ENCODE peak calls at places on chromosomes 12 and 14, in seven cellular contexts. C, R, W, Y, Q, A and X are unnamed samples. For H3K4me1, the result is how much of the 10 kb centered on the place peaks cover.

GRCh38 chr12:96000858-96001257 is 4.7 kb upstream of the HAL start:
- DNase-seq in W (no peak), Q (no peak), Y (no peak), A (no peak), C (no peak), R (no peak), X (no peak)

GRCh38 chr14:71488703-71489141 is 443.5 kb upstream of the RGS6 start:
- DNase-seq in Y (no peak), R (no peak), W (no peak), C (no peak), Q (no peak), A (no peak), X (no peak)

GRCh38 chr12:115203661-115204060 is 519.7 kb upstream of the TBX3 start:
- DNase-seq in C (no peak), A (no peak), R (no peak), Q (no peak), Y (no peak), W (no peak), X (no peak)

GRCh38 chr14:64856528-64857445 is 22.9 kb downstream of the SPTB start:
- DNase-seq in W (no peak), Y (no peak), A (no peak), R (no peak), Q (no peak), C (no peak), X (no peak)

GRCh38 chr12:74889563-74890236 is 319.9 kb downstream of the KCNC2 start:
- DNase-seq in Y (no peak), A (no peak), C (no peak), R (no peak), Q (no peak), W (no peak), X (no peak)

GRCh38 chr12:47717443-47718193 is 7.7 kb downstream of the ENDOU start:
- DNase-seq in Q (peak), Y (no peak), A (peak), C (peak), W (peak), R (peak), X (peak)

GRCh38 chr12:103455020-103455763 is 40.6 kb downstream of the C12orf42 start:
- DNase-seq in C (no peak), R (no peak), W (no peak), A (no peak), Y (no peak), Q (no peak), X (no peak)

GRCh38 chr12:102512523-102512922 is 32.2 kb upstream of the IGF1 start:
- DNase-seq in C (no peak), Q (no peak), W (no peak), R (no peak), Y (no peak), A (no peak), X (no peak)

GRCh38 chr12:52147367-52147972 is 44.3 kb downstream of the KRT80 start:
- DNase-seq in R (peak), A (peak), C (peak), Y (no peak), W (peak), Q (peak), X (peak)

GRCh38 chr14:86838363-86838762 is 1154.6 kb downstream of the GALC start:
- DNase-seq in R (no peak), C (no peak), Q (no peak), W (no peak), A (no peak), Y (no peak), X (no peak)

GRCh38 chr14:68643673-68644072 is 149.2 kb downstream of the ZFP36L1 start:
- DNase-seq in C (no peak), R (no peak), Y (no peak), W (peak), Q (peak), A (no peak), X (peak)

GRCh38 chr12:96249196-96250118 is 55.3 kb downstream of the ELK3 start:
- DNase-seq in Q (no peak), C (no peak), W (no peak), A (no peak), R (peak), Y (no peak), X (no peak)

GRCh38 chr14:55151601-55152000 is 22.5 kb downstream of the LGALS3 start:
- DNase-seq in C (no peak), Y (no peak), A (no peak), Q (no peak), W (no peak), R (no peak), X (no peak)

GRCh38 chr12:57889541-57889989 is 43.0 kb upstream of the CTDSP2 start:
- DNase-seq in Q (peak), C (peak), A (no peak), W (no peak), R (peak), Y (no peak), X (peak)

GRCh38 chr14:102708494-102708893 is 68.8 kb upstream of the TRAF3 start:
- DNase-seq in C (no peak), Q (no peak), R (no peak), Y (peak), W (no peak), A (no peak), X (no peak)

GRCh38 chr14:67285876-67286452 is 44.7 kb downstream of the PALS1 start:
- DNase-seq in C (no peak), Y (no peak), Q (no peak), A (peak), R (no peak), W (no peak), X (no peak)

GRCh38 chr12:71846322-71846940 is 6.9 kb downstream of the TBC1D15 start:
- DNase-seq in W (no peak), Y (no peak), A (peak), R (no peak), Q (no peak), C (no peak), X (no peak)

GRCh38 chr12:14153803-14154202 is 172.4 kb upstream of the GRIN2B start:
- DNase-seq in Q (no peak), C (no peak), R (no peak), A (no peak), W (no peak), Y (peak), X (no peak)

GRCh38 chr12:6915023-6915788 is 826 bp downstream of the ENO2 start:
- DNase-seq in C (no peak), W (no peak), Q (no peak), R (no peak), Y (no peak), A (no peak), X (no peak)

GRCh38 chr14:105400016-105400415 is 1.7 kb downstream of the TEX22 start:
- DNase-seq in W (no peak), A (no peak), C (no peak), Y (no peak), R (no peak), Q (no peak), X (no peak)

GRCh38 chr12:84689638-84690037 is 223.0 kb downstream of the SLC6A15 start:
- DNase-seq in Q (no peak), A (no peak), R (no peak), W (no peak), C (no peak), Y (no peak), X (no peak)

GRCh38 chr14:67940894-67941455 is 121.4 kb downstream of the RAD51B start:
- DNase-seq in W (peak), A (no peak), C (no peak), Q (no peak), Y (no peak), R (no peak), X (no peak)

GRCh38 chr12:132244724-132245295 is 84.6 kb downstream of the GALNT9 start:
- DNase-seq in Q (peak), C (no peak), Y (no peak), A (no peak), R (no peak), W (no peak), X (no peak)

GRCh38 chr12:105706321-105706972 is 376.0 kb downstream of the C12orf75 start:
- DNase-seq in A (no peak), W (no peak), Y (no peak), Q (no peak), R (peak), C (no peak), X (peak)

GRCh38 chr12:56983386-56983785 is 23.0 kb downstream of the ZBTB39 start:
- DNase-seq in R (no peak), Y (no peak), A (no peak), Q (no peak), C (no peak), W (no peak), X (no peak)

GRCh38 chr14:104321151-104322130 is 183.1 kb downstream of the KIF26A start:
- DNase-seq in R (no peak), Q (no peak), C (no peak), W (no peak), A (no peak), Y (no peak), X (peak)

GRCh38 chr12:29149691-29150382 is 759 bp downstream of the FAR2 start:
- DNase-seq in W (no peak), R (no peak), A (no peak), C (no peak), Y (no peak), Q (no peak), X (no peak)

GRCh38 chr12:20194171-20194570 is 174.2 kb upstream of the PDE3A start:
- DNase-seq in C (no peak), R (no peak), A (no peak), Y (no peak), W (no peak), Q (no peak), X (no peak)

GRCh38 chr12:127293507-127294310 is 973.3 kb upstream of the TMEM132C start:
- DNase-seq in W (no peak), C (no peak), R (peak), A (no peak), Y (no peak), Q (peak), X (no peak)

GRCh38 chr12:70365648-70366518 is at the start of gene KCNMB4:
- DNase-seq in R (peak), C (no peak), Y (peak), A (peak), Q (peak), W (peak), X (no peak)

GRCh38 chr12:118455327-118455726 is 79.0 kb downstream of the SUDS3 start:
- DNase-seq in C (no peak), W (no peak), R (no peak), Y (no peak), Q (no peak), A (no peak), X (no peak)

GRCh38 chr12:128911861-128912260 is 58.6 kb downstream of the GLT1D1 start:
- DNase-seq in C (no peak), Y (no peak), Q (no peak), R (no peak), A (no peak), W (no peak), X (no peak)

DNA sequence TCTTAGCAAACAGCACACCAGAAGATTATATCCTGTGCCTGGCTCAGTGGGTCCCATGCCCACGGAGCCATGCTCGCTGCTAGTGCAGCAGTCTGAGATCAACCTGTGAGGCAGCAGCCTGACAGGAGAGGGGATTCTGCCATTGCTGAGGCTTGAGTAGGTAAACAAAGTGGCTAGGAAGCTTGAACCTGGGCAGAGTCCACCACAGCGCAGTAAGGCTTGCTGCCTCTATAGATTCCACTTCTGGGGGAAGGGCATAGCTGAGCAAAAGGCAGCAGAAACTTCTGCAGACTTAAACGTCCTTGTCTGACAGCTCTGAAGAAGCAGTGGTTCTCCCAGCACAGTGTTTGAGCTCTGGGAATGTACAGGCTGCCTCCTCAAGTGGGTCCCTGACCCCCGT is 210.3 kb downstream of the RMST start:
- DNase-seq in C (no peak), W (no peak), Q (no peak), R (no peak), A (peak), Y (no peak), X (no peak)
- H3K4me1 ChIP-seq in C (under half), W (under half), Q (under half), R (under half), A (under half), Y (under half), X (under half)

DNA sequence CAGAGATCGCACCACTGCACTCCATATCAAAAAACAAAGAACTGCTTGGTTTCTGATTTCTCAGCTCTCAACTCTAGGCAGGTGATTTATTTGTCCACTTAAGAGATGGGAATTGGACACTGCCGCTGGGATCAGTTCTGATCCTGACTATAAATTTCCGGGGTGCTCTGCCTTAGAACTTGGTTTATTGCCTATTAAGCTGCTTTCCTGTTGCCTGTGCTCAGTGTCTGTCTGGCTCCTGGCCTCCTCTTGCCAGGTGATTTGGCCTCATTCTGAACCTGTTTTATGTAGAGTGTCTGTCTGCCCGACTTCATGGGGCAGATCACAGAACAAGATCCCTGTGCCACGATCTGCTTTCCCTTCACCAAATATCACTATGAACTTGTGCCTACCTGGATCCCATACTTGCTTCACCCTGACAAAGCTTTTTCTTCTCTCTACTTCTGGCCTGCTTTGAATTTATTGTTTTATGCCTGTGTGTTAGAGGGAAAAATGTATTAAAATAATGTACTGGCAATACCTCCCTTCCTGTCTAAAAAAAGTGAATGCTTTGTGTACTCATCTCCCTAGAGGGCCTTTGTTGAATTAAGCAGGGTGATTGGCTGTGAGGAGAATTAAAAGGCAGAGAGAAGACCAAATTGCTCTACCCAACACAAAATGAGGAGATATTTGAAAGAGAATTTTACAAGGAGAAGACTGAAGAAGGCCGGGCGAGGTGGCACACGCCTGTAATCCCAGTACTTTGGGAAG is 27.6 kb downstream of the CDKN1B start:
- DNase-seq in Q (no peak), W (no peak), A (no peak), Y (no peak), R (no peak), C (no peak), X (no peak)
- H3K4me3 ChIP-seq in Q (no peak), W (no peak), A (no peak), Y (no peak), R (no peak), C (no peak), X (no peak)

GRCh38 chr12:113818278-113818677 is 147.8 kb downstream of the RBM19 start:
- DNase-seq in C (no peak), Q (no peak), R (no peak), Y (no peak), A (no peak), W (no peak), X (no peak)
- TF ChIP-seq CTCF in C (no peak), Q (no peak), R (no peak), Y (no peak), A (no peak), W (no peak), X (no peak)

GRCh38 chr14:69906201-69906600 is 27.0 kb downstream of the SMOC1 start:
- DNase-seq in R (no peak), Q (no peak), W (no peak), A (no peak), Y (no peak), C (no peak), X (no peak)

GRCh38 chr14:69910871-69911270 is 31.7 kb downstream of the SMOC1 start:
- DNase-seq in W (no peak), C (no peak), Q (no peak), A (no peak), Y (no peak), R (no peak), X (no peak)

GRCh38 chr14:69904246-69904645 is 25.0 kb downstream of the SMOC1 start:
- DNase-seq in R (no peak), Y (no peak), A (peak), W (no peak), C (no peak), Q (no peak), X (no peak)

GRCh38 chr14:69913686-69914085 is 34.5 kb downstream of the SMOC1 start:
- DNase-seq in Q (no peak), A (no peak), Y (no peak), W (no peak), R (no peak), C (no peak), X (no peak)

GRCh38 chr14:69909831-69910550 is 30.8 kb downstream of the SMOC1 start:
- DNase-seq in C (no peak), Y (no peak), Q (no peak), W (no peak), A (no peak), R (no peak), X (no peak)
- H3K4me1 ChIP-seq in C (under half), Y (under half), Q (under half), W (under half), A (under half), R (under half), X (under half)